ENCODE peak calls at places on chromosomes 6 and 20, in five cellular contexts. M is ureter; L is AG09309; Q is IMR-90; A is stimulated activated CD4-positive, alpha-beta T cell treated with anti-CD3 and anti-CD28 coated beads, Interleukin-4, amount 100 ng/mL, for 1 hour. Z is an unnamed sample.

GRCh38 chr6:106356382-106356781 is 4.1 kb upstream of the CRYBG1 start:
- DNase-seq in A (no peak), Q (no peak), M (no peak), L (no peak), Z (no peak)

GRCh38 chr6:37168809-37169457 is 1.0 kb upstream of the PIM1 start:
- DNase-seq in L (no peak), Q (no peak), M (no peak), A (peak), Z (no peak)

GRCh38 chr6:124984668-124985338 is 22.6 kb downstream of the RNF217 start:
- DNase-seq in L (no peak), A (no peak), M (no peak), Q (peak), Z (no peak)

GRCh38 chr6:128532110-128532509 is 11.7 kb upstream of the PTPRK start:
- DNase-seq in M (no peak), A (no peak), L (no peak), Q (no peak), Z (no peak)

GRCh38 chr6:24472181-24472580 is 17.2 kb downstream of the GPLD1 start:
- DNase-seq in Q (peak), M (no peak), A (no peak), L (no peak), Z (no peak)

GRCh38 chr20:33604084-33604990 is 57.8 kb upstream of the C20orf144 start:
- DNase-seq in Q (no peak), M (no peak), L (no peak), A (no peak), Z (no peak)

GRCh38 chr6:44127186-44128019 is at the start of the genes MRPL14 and TMEM63B:
- DNase-seq in L (no peak), M (peak), Q (peak), A (peak), Z (peak)

GRCh38 chr6:125714431-125715090 is 34.9 kb upstream of the HEY2 start:
- DNase-seq in L (no peak), Q (no peak), M (no peak), A (no peak), Z (no peak)

GRCh38 chr6:28537509-28538140 is 11.9 kb downstream of the GPX5 start:
- DNase-seq in M (no peak), Q (peak), L (no peak), A (peak), Z (no peak)

GRCh38 chr6:33755070-33755869 is 8.6 kb upstream of the IP6K3 start:
- DNase-seq in Q (no peak), M (peak), L (no peak), A (no peak), Z (no peak)

GRCh38 chr6:6395581-6396197 is 75.2 kb upstream of the F13A1 start:
- DNase-seq in Q (no peak), A (no peak), L (no peak), M (no peak), Z (no peak)

GRCh38 chr6:21846541-21847451 is 253.2 kb downstream of the SOX4 start:
- DNase-seq in M (peak), A (no peak), L (no peak), Q (peak), Z (no peak)

GRCh38 chr20:23459431-23460112 is 6.9 kb upstream of the CST11 start:
- DNase-seq in M (no peak), L (no peak), A (no peak), Q (no peak), Z (no peak)

GRCh38 chr6:106084973-106085686 is 1.0 kb upstream of the PRDM1 start:
- DNase-seq in A (no peak), L (no peak), M (no peak), Q (peak), Z (no peak)

GRCh38 chr6:25401711-25402110 is 122.5 kb downstream of the CARMIL1 start:
- DNase-seq in A (no peak), Q (no peak), M (no peak), L (no peak), Z (no peak)

Z was measured in stomach.